ENCODE peak calls at places on chromosomes 3 and 15, in eight cellular contexts. L, V, X, J, A, R, T and D are unnamed samples.

GRCh38 chr3:29708884-29709283 is 428.0 kb downstream of the RBMS3 start:
- DNase-seq in L (no peak), V (no peak), X (no peak), J (no peak), A (no peak), R (no peak), T (no peak), D (no peak)

GRCh38 chr3:17717411-17717810 is 25.0 kb downstream of the TBC1D5 start:
- DNase-seq in L (no peak), V (no peak), X (no peak), J (no peak), A (no peak), R (no peak), T (no peak), D (no peak)

GRCh38 chr3:55467099-55467498 is 20.0 kb downstream of the WNT5A start:
- DNase-seq in L (no peak), V (no peak), X (no peak), J (no peak), A (no peak), R (no peak), T (no peak), D (no peak)

GRCh38 chr15:51992953-51993352 is 21.4 kb upstream of the LEO1 start:
- DNase-seq in L (no peak), V (no peak), X (no peak), J (no peak), A (no peak), R (no peak), T (no peak), D (no peak)

GRCh38 chr3:182258538-182259177 is 534.6 kb upstream of the ATP11B start:
- DNase-seq in L (no peak), V (no peak), X (peak; percentile 58), J (no peak), A (no peak), R (no peak), T (no peak), D (no peak)

GRCh38 chr3:105951043-105951442 is 82.2 kb upstream of the CBLB start:
- DNase-seq in L (no peak), V (no peak), X (peak; percentile 18), J (no peak), A (no peak), R (no peak), T (no peak), D (no peak)

GRCh38 chr3:52439426-52440248 is 5.3 kb downstream of the SEMA3G start:
- DNase-seq in L (no peak), V (no peak), X (no peak), J (no peak), A (no peak), R (no peak), T (peak; percentile 38), D (no peak)

GRCh38 chr3:171874879-171875278 is 31.7 kb downstream of the TMEM212 start:
- DNase-seq in L (no peak), V (no peak), X (no peak), J (no peak), A (no peak), R (no peak), T (no peak), D (no peak)

GRCh38 chr15:65312400-65312916 is 8.0 kb downstream of the RNU5B-1 start:
- DNase-seq in L (no peak), V (no peak), X (no peak), J (no peak), A (no peak), R (peak; percentile 40), T (no peak), D (no peak)

GRCh38 chr15:48285329-48286214 is 45.7 kb upstream of the DUT start:
- DNase-seq in L (peak; percentile 81), V (peak; percentile 79), X (peak; percentile 78), J (no peak), A (peak; percentile 71), R (peak; percentile 43), T (peak; percentile 84), D (peak; percentile 59)

GRCh38 chr3:15797600-15798303 is at the start of gene ANKRD28:
- DNase-seq in L (no peak), V (peak; percentile 26), X (peak; percentile 46), J (no peak), A (no peak), R (no peak), T (peak; percentile 50), D (no peak)

GRCh38 chr3:147394168-147394941 is 12.0 kb downstream of the ZIC4 start:
- DNase-seq in L (no peak), V (no peak), X (no peak), J (no peak), A (no peak), R (no peak), T (peak; percentile 67), D (no peak)

GRCh38 chr3:20066848-20067617 is 26.8 kb downstream of the KAT2B start:
- DNase-seq in L (peak; percentile 65), V (no peak), X (no peak), J (no peak), A (no peak), R (peak; percentile 65), T (no peak), D (no peak)

GRCh38 chr3:108013141-108014055 is 77.4 kb downstream of the CD47 start:
- DNase-seq in L (no peak), V (no peak), X (no peak), J (no peak), A (no peak), R (no peak), T (no peak), D (no peak)

GRCh38 chr3:167728176-167728575 is 6.5 kb downstream of the PDCD10 start:
- DNase-seq in L (no peak), V (no peak), X (no peak), J (no peak), A (no peak), R (no peak), T (no peak), D (no peak)

GRCh38 chr3:129658156-129658843 is 51.8 kb upstream of the PLXND1 start:
- DNase-seq in L (no peak), V (no peak), X (no peak), J (no peak), A (no peak), R (no peak), T (no peak), D (no peak)

GRCh38 chr15:71125831-71126453 is 10.7 kb downstream of the THSD4 start:
- DNase-seq in L (no peak), V (no peak), X (no peak), J (no peak), A (no peak), R (no peak), T (peak; percentile 85), D (no peak)

GRCh38 chr15:29736012-29736744 is 86.1 kb downstream of the TJP1 start:
- DNase-seq in L (no peak), V (no peak), X (no peak), J (no peak), A (no peak), R (no peak), T (no peak), D (no peak)

GRCh38 chr3:109117939-109118338 is at the start of gene MORC1:
- DNase-seq in L (no peak), V (no peak), X (no peak), J (no peak), A (no peak), R (no peak), T (no peak), D (no peak)
- TF ChIP-seq CTCF in L (no peak), V (no peak), X (no peak), J (no peak), A (no peak), R (no peak), T (no peak), D (no peak)

DNA sequence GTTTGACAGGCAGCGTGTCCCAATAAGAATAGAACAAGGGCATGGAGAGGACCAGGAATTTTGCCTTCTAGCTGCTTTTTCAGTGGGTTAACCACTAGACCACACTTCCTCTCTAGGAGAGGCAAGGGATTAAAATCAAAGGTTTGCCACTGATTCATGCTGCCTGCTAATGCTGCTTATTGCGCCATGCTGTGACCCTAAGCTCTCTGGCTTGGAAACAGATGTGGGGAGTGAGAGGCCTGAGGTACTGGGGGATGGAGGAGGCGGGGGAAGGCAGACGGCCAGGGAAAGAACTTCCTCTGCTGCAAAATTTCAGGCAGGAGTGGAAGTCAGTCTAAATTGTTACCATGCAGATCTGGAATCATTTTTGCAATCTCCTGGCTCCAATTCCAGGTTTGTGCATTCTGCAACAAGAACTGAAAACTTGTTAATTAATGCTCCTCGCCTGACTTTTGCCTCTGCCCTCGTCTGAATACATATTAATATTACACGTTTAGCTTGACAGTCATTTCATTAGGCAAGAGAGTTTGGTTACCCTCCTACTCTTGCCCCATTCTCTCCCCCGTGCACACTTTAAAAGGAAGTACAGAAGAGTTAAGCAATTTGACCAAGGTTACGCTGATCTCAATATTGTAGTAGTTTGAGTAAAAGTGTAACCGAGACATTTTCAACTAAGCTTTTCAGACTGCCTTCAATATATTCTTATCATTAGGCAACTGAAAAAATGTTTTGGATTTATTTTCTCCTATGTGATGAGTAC is 121.7 kb upstream of the SPRED1 start:
- DNase-seq in L (peak; percentile 7), V (peak; percentile 69), X (no peak), J (no peak), A (peak; percentile 49), R (peak; percentile 95), T (peak; percentile 64), D (peak; percentile 77)
- H3K27ac ChIP-seq in L (no peak overlapping the region), V (peak overlapping the region; percentile 52), X (no peak overlapping the region), J (no peak overlapping the region), A (peak overlapping the region; percentile 64), R (peak overlapping the region; percentile 90), T (no peak overlapping the region), D (peak overlapping the region; percentile 80)

GRCh38 chr15:74270854-74271520 is 34.9 kb downstream of the CCDC33 start:
- DNase-seq in L (no peak), V (no peak), X (no peak), J (no peak), A (no peak), R (no peak), T (no peak), D (no peak)
- H3K4me1 ChIP-seq in L (no peaks in the 10 kb centered on the region), V (no peaks in the 10 kb centered on the region), X (peaks cover 8% of the 10 kb centered on the region), J (no peaks in the 10 kb centered on the region), A (no peaks in the 10 kb centered on the region), R (no peaks in the 10 kb centered on the region), T (no peaks in the 10 kb centered on the region), D (no peaks in the 10 kb centered on the region)

GRCh38 chr3:38137615-38138346 is 680 bp upstream of the MYD88 start:
- DNase-seq in L (no peak), V (peak; percentile 49), X (no peak), J (no peak), A (no peak), R (peak; percentile 38), T (peak; percentile 79), D (peak; percentile 29)
- TF ChIP-seq CTCF in L (no peak), V (no peak), X (no peak), J (no peak), A (no peak), R (no peak), T (peak; percentile 68), D (no peak)